ENCODE peak calls at places on chromosomes 3 and 15, in ten cellular contexts. One of them, this sample, is unnamed.

GRCh38 chr15:37221671-37222207 is 121.4 kb upstream of the MEIS2 start:
- DNase-seq in RWPE1: no peak
- DNase-seq in B cell: no peak
- DNase-seq in HCT116: no peak
- DNase-seq in foreskin keratinocyte: no peak
- DNase-seq in heart right ventricle: no peak
- DNase-seq in foreskin fibroblast: no peak
- DNase-seq in fibroblast of mammary gland: no peak
- DNase-seq in bronchial epithelial cell: no peak
- DNase-seq in WERI-Rb-1: peak; percentile 8
- DNase-seq in this sample: no peak

GRCh38 chr15:90230071-90230494 is 3.7 kb downstream of the CIB1 start:
- DNase-seq in RWPE1: no peak
- DNase-seq in B cell: no peak
- DNase-seq in HCT116: no peak
- DNase-seq in foreskin keratinocyte: no peak
- DNase-seq in heart right ventricle: peak; percentile 61
- DNase-seq in foreskin fibroblast: no peak
- DNase-seq in fibroblast of mammary gland: no peak
- DNase-seq in bronchial epithelial cell: no peak
- DNase-seq in WERI-Rb-1: no peak
- DNase-seq in this sample: no peak

GRCh38 chr15:50128266-50128665 is 9.2 kb upstream of the ATP8B4 start:
- DNase-seq in RWPE1: no peak
- DNase-seq in B cell: no peak
- DNase-seq in HCT116: no peak
- DNase-seq in foreskin keratinocyte: no peak
- DNase-seq in heart right ventricle: peak; percentile 69
- DNase-seq in foreskin fibroblast: peak; percentile 15
- DNase-seq in fibroblast of mammary gland: no peak
- DNase-seq in bronchial epithelial cell: no peak
- DNase-seq in WERI-Rb-1: no peak
- DNase-seq in this sample: no peak

GRCh38 chr15:28920781-28921331 is 35.1 kb downstream of the APBA2 start:
- DNase-seq in RWPE1: no peak
- DNase-seq in B cell: no peak
- DNase-seq in HCT116: no peak
- DNase-seq in foreskin keratinocyte: no peak
- DNase-seq in heart right ventricle: no peak
- DNase-seq in foreskin fibroblast: no peak
- DNase-seq in fibroblast of mammary gland: no peak
- DNase-seq in bronchial epithelial cell: no peak
- DNase-seq in WERI-Rb-1: no peak
- DNase-seq in this sample: peak; percentile 3

GRCh38 chr3:139793408-139793807 is 115.6 kb upstream of the NMNAT3 start:
- DNase-seq in RWPE1: no peak
- DNase-seq in B cell: no peak
- DNase-seq in HCT116: no peak
- DNase-seq in foreskin keratinocyte: no peak
- DNase-seq in heart right ventricle: no peak
- DNase-seq in foreskin fibroblast: no peak
- DNase-seq in fibroblast of mammary gland: no peak
- DNase-seq in bronchial epithelial cell: no peak
- DNase-seq in WERI-Rb-1: no peak
- DNase-seq in this sample: no peak

GRCh38 chr3:182305881-182306665 is 487.2 kb upstream of the ATP11B start:
- DNase-seq in RWPE1: no peak
- DNase-seq in B cell: no peak
- DNase-seq in HCT116: no peak
- DNase-seq in foreskin keratinocyte: no peak
- DNase-seq in heart right ventricle: no peak
- DNase-seq in foreskin fibroblast: no peak
- DNase-seq in fibroblast of mammary gland: no peak
- DNase-seq in bronchial epithelial cell: no peak
- DNase-seq in WERI-Rb-1: no peak
- DNase-seq in this sample: no peak

GRCh38 chr3:156792536-156792935 is 33.6 kb upstream of the LEKR1 start:
- DNase-seq in RWPE1: no peak
- DNase-seq in B cell: no peak
- DNase-seq in HCT116: no peak
- DNase-seq in foreskin keratinocyte: no peak
- DNase-seq in heart right ventricle: no peak
- DNase-seq in foreskin fibroblast: no peak
- DNase-seq in fibroblast of mammary gland: no peak
- DNase-seq in bronchial epithelial cell: no peak
- DNase-seq in WERI-Rb-1: no peak
- DNase-seq in this sample: no peak

GRCh38 chr3:143313598-143314188 is 194.1 kb downstream of the CHST2 start:
- DNase-seq in RWPE1: no peak
- DNase-seq in B cell: no peak
- DNase-seq in HCT116: no peak
- DNase-seq in foreskin keratinocyte: no peak
- DNase-seq in heart right ventricle: no peak
- DNase-seq in foreskin fibroblast: no peak
- DNase-seq in fibroblast of mammary gland: no peak
- DNase-seq in bronchial epithelial cell: no peak
- DNase-seq in WERI-Rb-1: no peak
- DNase-seq in this sample: no peak

GRCh38 chr3:150697646-150698045 is 6.1 kb downstream of the ERICH6 start:
- DNase-seq in RWPE1: no peak
- DNase-seq in B cell: no peak
- DNase-seq in HCT116: no peak
- DNase-seq in foreskin keratinocyte: no peak
- DNase-seq in heart right ventricle: no peak
- DNase-seq in foreskin fibroblast: peak; percentile 38
- DNase-seq in fibroblast of mammary gland: no peak
- DNase-seq in bronchial epithelial cell: peak; percentile 6
- DNase-seq in WERI-Rb-1: no peak
- DNase-seq in this sample: no peak

GRCh38 chr3:58249358-58250092 is 11.9 kb downstream of the ABHD6 start:
- DNase-seq in RWPE1: no peak
- DNase-seq in B cell: peak; percentile 26
- DNase-seq in HCT116: no peak
- DNase-seq in foreskin keratinocyte: no peak
- DNase-seq in heart right ventricle: no peak
- DNase-seq in foreskin fibroblast: no peak
- DNase-seq in fibroblast of mammary gland: peak; percentile 18
- DNase-seq in bronchial epithelial cell: no peak
- DNase-seq in WERI-Rb-1: peak; percentile 22
- DNase-seq in this sample: no peak
- TF ChIP-seq CTCF in RWPE1: no peak
- TF ChIP-seq CTCF in B cell: no peak
- TF ChIP-seq CTCF in HCT116: peak; percentile 17
- TF ChIP-seq CTCF in foreskin keratinocyte: peak; percentile 15
- TF ChIP-seq CTCF in heart right ventricle: no peak
- TF ChIP-seq CTCF in foreskin fibroblast: peak; percentile 20
- TF ChIP-seq CTCF in fibroblast of mammary gland: peak; percentile 35
- TF ChIP-seq CTCF in bronchial epithelial cell: no peak
- TF ChIP-seq CTCF in WERI-Rb-1: peak; percentile 38
- TF ChIP-seq CTCF in this sample: no peak

DNA sequence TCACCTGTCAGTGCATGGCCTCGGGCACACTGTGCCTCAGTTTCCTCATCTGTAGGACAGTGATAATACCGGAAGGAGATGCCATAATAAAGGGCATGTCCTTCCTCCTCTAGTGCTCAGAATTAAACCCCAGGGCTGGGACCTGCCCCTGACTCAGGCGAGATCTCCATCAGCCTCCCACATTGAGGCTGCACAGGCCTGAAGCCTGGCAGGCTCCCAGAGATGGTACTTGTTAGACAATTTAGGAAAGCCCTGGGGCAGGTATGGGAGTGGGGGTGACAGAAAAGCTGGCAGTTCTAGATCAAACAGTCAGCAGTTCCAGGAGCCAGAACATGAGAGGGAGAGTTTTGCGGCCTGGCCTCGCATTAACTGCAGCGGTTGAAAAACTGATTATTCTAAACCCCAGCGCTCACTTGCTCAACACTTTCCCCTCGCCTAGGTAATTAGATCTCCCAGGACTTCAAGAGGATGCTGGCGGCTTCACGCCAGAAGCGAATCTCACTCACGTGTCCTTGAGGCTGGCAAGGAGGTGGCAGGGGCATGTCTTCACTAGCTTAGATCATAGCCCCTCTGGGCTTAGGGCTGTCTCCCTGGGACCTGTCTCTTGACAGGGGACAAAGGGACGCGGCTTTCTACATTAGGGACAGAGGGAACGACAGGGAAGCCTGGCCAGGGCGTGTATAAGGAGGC is 73.1 kb downstream of the ATP2B2 start:
- DNase-seq in RWPE1: peak; percentile 42
- DNase-seq in B cell: no peak
- DNase-seq in HCT116: no peak
- DNase-seq in foreskin keratinocyte: no peak
- DNase-seq in heart right ventricle: no peak
- DNase-seq in foreskin fibroblast: no peak
- DNase-seq in fibroblast of mammary gland: no peak
- DNase-seq in bronchial epithelial cell: no peak
- DNase-seq in WERI-Rb-1: no peak
- DNase-seq in this sample: no peak
- TF ChIP-seq CTCF in RWPE1: no peak
- TF ChIP-seq CTCF in B cell: no peak
- TF ChIP-seq CTCF in HCT116: no peak
- TF ChIP-seq CTCF in foreskin keratinocyte: no peak
- TF ChIP-seq CTCF in heart right ventricle: no peak
- TF ChIP-seq CTCF in foreskin fibroblast: no peak
- TF ChIP-seq CTCF in fibroblast of mammary gland: no peak
- TF ChIP-seq CTCF in bronchial epithelial cell: no peak
- TF ChIP-seq CTCF in WERI-Rb-1: no peak
- TF ChIP-seq CTCF in this sample: no peak

DNA sequence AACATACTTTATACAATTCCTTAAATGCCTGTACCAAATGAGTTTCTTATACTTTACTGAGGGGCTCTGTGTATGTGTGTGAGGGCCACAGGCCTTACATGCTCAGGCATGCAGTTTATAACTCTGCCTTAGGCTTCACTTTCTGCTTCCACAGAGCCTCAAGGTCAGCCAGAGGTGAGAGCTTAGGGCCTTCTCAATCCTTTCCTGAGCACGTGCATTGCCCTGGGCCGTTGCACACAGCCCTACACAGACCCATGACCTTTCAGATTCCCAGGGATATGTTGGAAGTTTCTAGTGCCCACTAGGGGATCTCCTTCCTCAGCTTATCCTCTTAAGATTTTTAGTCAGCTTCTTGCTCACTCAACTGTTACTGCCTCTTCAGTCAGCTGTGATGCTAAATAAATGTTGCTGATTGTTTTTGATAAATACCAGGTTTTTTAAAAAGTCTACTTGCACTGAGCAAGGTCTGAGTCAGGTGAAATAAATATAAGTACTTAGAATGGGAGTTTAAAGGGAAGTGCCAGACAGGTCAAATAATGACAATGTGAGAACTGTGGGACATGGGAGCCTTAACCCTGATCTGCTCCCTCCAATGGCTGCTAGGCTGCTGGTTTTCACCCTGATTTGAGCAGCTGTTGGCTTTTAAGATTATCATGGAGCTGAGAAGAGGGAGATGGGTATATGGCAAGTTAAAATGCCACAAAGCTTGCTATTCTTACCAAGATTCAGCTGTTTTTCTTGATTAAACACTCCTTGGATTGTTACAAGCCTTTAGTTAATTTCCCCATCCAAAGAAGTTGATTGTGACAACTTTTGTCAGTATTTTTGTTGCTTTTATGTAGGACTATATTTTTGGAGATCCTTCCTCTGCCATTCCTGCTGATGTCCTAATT is 169.5 kb downstream of the PLD1 start:
- DNase-seq in RWPE1: no peak
- DNase-seq in B cell: no peak
- DNase-seq in HCT116: no peak
- DNase-seq in foreskin keratinocyte: no peak
- DNase-seq in heart right ventricle: no peak
- DNase-seq in foreskin fibroblast: peak; percentile 52
- DNase-seq in fibroblast of mammary gland: peak; percentile 32
- DNase-seq in bronchial epithelial cell: peak; percentile 23
- DNase-seq in WERI-Rb-1: peak; percentile 64
- DNase-seq in this sample: no peak
- TF ChIP-seq CTCF in RWPE1: no peak
- TF ChIP-seq CTCF in B cell: no peak
- TF ChIP-seq CTCF in HCT116: peak; percentile 33
- TF ChIP-seq CTCF in foreskin keratinocyte: peak; percentile 42
- TF ChIP-seq CTCF in heart right ventricle: no peak
- TF ChIP-seq CTCF in foreskin fibroblast: peak; percentile 20
- TF ChIP-seq CTCF in fibroblast of mammary gland: peak; percentile 27
- TF ChIP-seq CTCF in bronchial epithelial cell: no peak
- TF ChIP-seq CTCF in WERI-Rb-1: peak; percentile 27
- TF ChIP-seq CTCF in this sample: no peak

GRCh38 chr3:170437696-170438407 is 19.2 kb downstream of the CLDN11 start:
- DNase-seq in RWPE1: no peak
- DNase-seq in B cell: no peak
- DNase-seq in HCT116: no peak
- DNase-seq in foreskin keratinocyte: no peak
- DNase-seq in heart right ventricle: no peak
- DNase-seq in foreskin fibroblast: no peak
- DNase-seq in fibroblast of mammary gland: no peak
- DNase-seq in bronchial epithelial cell: no peak
- DNase-seq in WERI-Rb-1: no peak
- DNase-seq in this sample: no peak
- TF ChIP-seq CTCF in RWPE1: no peak
- TF ChIP-seq CTCF in B cell: no peak
- TF ChIP-seq CTCF in HCT116: no peak
- TF ChIP-seq CTCF in foreskin keratinocyte: no peak
- TF ChIP-seq CTCF in heart right ventricle: no peak
- TF ChIP-seq CTCF in foreskin fibroblast: no peak
- TF ChIP-seq CTCF in fibroblast of mammary gland: no peak
- TF ChIP-seq CTCF in bronchial epithelial cell: no peak
- TF ChIP-seq CTCF in WERI-Rb-1: no peak
- TF ChIP-seq CTCF in this sample: no peak

GRCh38 chr15:74906450-74907276 is at the start of gene FAM219B:
- DNase-seq in RWPE1: peak; percentile 97
- DNase-seq in B cell: peak; percentile 83
- DNase-seq in HCT116: peak; percentile 65
- DNase-seq in foreskin keratinocyte: no peak
- DNase-seq in heart right ventricle: peak; percentile 95
- DNase-seq in foreskin fibroblast: peak; percentile 95
- DNase-seq in fibroblast of mammary gland: peak; percentile 79
- DNase-seq in bronchial epithelial cell: peak; percentile 74
- DNase-seq in WERI-Rb-1: peak; percentile 93
- DNase-seq in this sample: peak; percentile 88
- TF ChIP-seq CTCF in RWPE1: no peak
- TF ChIP-seq CTCF in B cell: no peak
- TF ChIP-seq CTCF in HCT116: no peak
- TF ChIP-seq CTCF in foreskin keratinocyte: no peak
- TF ChIP-seq CTCF in heart right ventricle: no peak
- TF ChIP-seq CTCF in foreskin fibroblast: no peak
- TF ChIP-seq CTCF in fibroblast of mammary gland: no peak
- TF ChIP-seq CTCF in bronchial epithelial cell: no peak
- TF ChIP-seq CTCF in WERI-Rb-1: no peak
- TF ChIP-seq CTCF in this sample: no peak

This sample was measured in activated CD8-positive, alpha-beta T cell treated with anti-CD3 and anti-CD28 coated beads for 36 hours.